ENCODE peak calls at places on chromosomes 12 and 14, in eight cellular contexts. One of them, this sample, is unnamed.

GRCh38 chr14:62053188-62053587 is 291.0 kb downstream of the SNAPC1 start:
- DNase-seq in fibroblast of lung: no peak
- DNase-seq in Right ventricle myocardium superior: no peak
- DNase-seq in kidney glomerular epithelial cell: no peak
- DNase-seq in activated effector memory CD4-positive, alpha-beta T cell treated with anti-CD3 and anti-CD28 coated beads, Interleukin-2, amount 50 U/mL, for 16 hours: no peak
- DNase-seq in foreskin keratinocyte: no peak
- DNase-seq in NCI-H748 treated with DMSO at 0.1 percent for 48 hours: no peak
- DNase-seq in AG04450: no peak
- DNase-seq in this sample: no peak

GRCh38 chr14:92026548-92027190 is 13.2 kb downstream of the TRIP11 start:
- DNase-seq in NCI-H748 treated with DMSO at 0.1 percent for 48 hours: no peak
- DNase-seq in AG04450: no peak
- DNase-seq in foreskin keratinocyte: no peak
- DNase-seq in kidney glomerular epithelial cell: no peak
- DNase-seq in fibroblast of lung: no peak
- DNase-seq in activated effector memory CD4-positive, alpha-beta T cell treated with anti-CD3 and anti-CD28 coated beads, Interleukin-2, amount 50 U/mL, for 16 hours: no peak
- DNase-seq in Right ventricle myocardium superior: no peak
- DNase-seq in this sample: no peak

GRCh38 chr14:81682134-81682533 is 148.5 kb upstream of the SEL1L start:
- DNase-seq in fibroblast of lung: no peak
- DNase-seq in activated effector memory CD4-positive, alpha-beta T cell treated with anti-CD3 and anti-CD28 coated beads, Interleukin-2, amount 50 U/mL, for 16 hours: no peak
- DNase-seq in AG04450: no peak
- DNase-seq in Right ventricle myocardium superior: no peak
- DNase-seq in NCI-H748 treated with DMSO at 0.1 percent for 48 hours: no peak
- DNase-seq in foreskin keratinocyte: no peak
- DNase-seq in kidney glomerular epithelial cell: no peak
- DNase-seq in this sample: no peak

GRCh38 chr12:100584261-100584660 is 10.8 kb downstream of the GAS2L3 start:
- DNase-seq in AG04450: no peak
- DNase-seq in foreskin keratinocyte: no peak
- DNase-seq in fibroblast of lung: no peak
- DNase-seq in NCI-H748 treated with DMSO at 0.1 percent for 48 hours: no peak
- DNase-seq in activated effector memory CD4-positive, alpha-beta T cell treated with anti-CD3 and anti-CD28 coated beads, Interleukin-2, amount 50 U/mL, for 16 hours: no peak
- DNase-seq in Right ventricle myocardium superior: no peak
- DNase-seq in kidney glomerular epithelial cell: no peak
- DNase-seq in this sample: no peak

GRCh38 chr12:55694188-55694515 is 13.6 kb downstream of the ITGA7 start:
- DNase-seq in NCI-H748 treated with DMSO at 0.1 percent for 48 hours: no peak
- DNase-seq in activated effector memory CD4-positive, alpha-beta T cell treated with anti-CD3 and anti-CD28 coated beads, Interleukin-2, amount 50 U/mL, for 16 hours: no peak
- DNase-seq in AG04450: no peak
- DNase-seq in fibroblast of lung: no peak
- DNase-seq in foreskin keratinocyte: no peak
- DNase-seq in kidney glomerular epithelial cell: no peak
- DNase-seq in Right ventricle myocardium superior: no peak
- DNase-seq in this sample: no peak

GRCh38 chr12:88834226-88834625 is 254.0 kb upstream of the KITLG start:
- DNase-seq in Right ventricle myocardium superior: no peak
- DNase-seq in fibroblast of lung: peak
- DNase-seq in NCI-H748 treated with DMSO at 0.1 percent for 48 hours: no peak
- DNase-seq in AG04450: no peak
- DNase-seq in activated effector memory CD4-positive, alpha-beta T cell treated with anti-CD3 and anti-CD28 coated beads, Interleukin-2, amount 50 U/mL, for 16 hours: no peak
- DNase-seq in foreskin keratinocyte: peak
- DNase-seq in kidney glomerular epithelial cell: no peak
- DNase-seq in this sample: no peak

GRCh38 chr14:67270354-67270753 is 29.1 kb downstream of the PALS1 start:
- DNase-seq in foreskin keratinocyte: no peak
- DNase-seq in activated effector memory CD4-positive, alpha-beta T cell treated with anti-CD3 and anti-CD28 coated beads, Interleukin-2, amount 50 U/mL, for 16 hours: no peak
- DNase-seq in kidney glomerular epithelial cell: no peak
- DNase-seq in fibroblast of lung: peak
- DNase-seq in Right ventricle myocardium superior: no peak
- DNase-seq in NCI-H748 treated with DMSO at 0.1 percent for 48 hours: no peak
- DNase-seq in AG04450: no peak
- DNase-seq in this sample: no peak

GRCh38 chr12:48296586-48297396 is 53.9 kb downstream of the ZNF641 start:
- DNase-seq in activated effector memory CD4-positive, alpha-beta T cell treated with anti-CD3 and anti-CD28 coated beads, Interleukin-2, amount 50 U/mL, for 16 hours: peak
- DNase-seq in kidney glomerular epithelial cell: peak
- DNase-seq in Right ventricle myocardium superior: peak
- DNase-seq in NCI-H748 treated with DMSO at 0.1 percent for 48 hours: no peak
- DNase-seq in foreskin keratinocyte: peak
- DNase-seq in fibroblast of lung: peak
- DNase-seq in AG04450: peak
- DNase-seq in this sample: peak

GRCh38 chr14:64329149-64329548 is 35.0 kb upstream of the ESR2 start:
- DNase-seq in kidney glomerular epithelial cell: no peak
- DNase-seq in AG04450: no peak
- DNase-seq in NCI-H748 treated with DMSO at 0.1 percent for 48 hours: no peak
- DNase-seq in activated effector memory CD4-positive, alpha-beta T cell treated with anti-CD3 and anti-CD28 coated beads, Interleukin-2, amount 50 U/mL, for 16 hours: no peak
- DNase-seq in foreskin keratinocyte: no peak
- DNase-seq in Right ventricle myocardium superior: no peak
- DNase-seq in fibroblast of lung: no peak
- DNase-seq in this sample: no peak

GRCh38 chr14:95993768-95994592 is 45.2 kb upstream of the C14orf132 start:
- DNase-seq in kidney glomerular epithelial cell: peak
- DNase-seq in foreskin keratinocyte: no peak
- DNase-seq in Right ventricle myocardium superior: no peak
- DNase-seq in activated effector memory CD4-positive, alpha-beta T cell treated with anti-CD3 and anti-CD28 coated beads, Interleukin-2, amount 50 U/mL, for 16 hours: no peak
- DNase-seq in NCI-H748 treated with DMSO at 0.1 percent for 48 hours: peak
- DNase-seq in fibroblast of lung: peak
- DNase-seq in AG04450: peak
- DNase-seq in this sample: peak